ENCODE peak calls at places on chromosomes 1 and 21, in seven cellular contexts. Y, T, F, O, M, C and U are unnamed samples.
A peak's percentile ranks its signal among the peaks of the same experiment; 100 is the strongest.

GRCh38 chr21:28822882-28823335 is 169.8 kb downstream of the LTN1 start:
- DNase-seq in Y (no peak), T (peak; percentile 84), F (no peak), O (no peak), M (no peak), C (no peak), U (no peak)

GRCh38 chr1:119635801-119636390 is 12.2 kb downstream of the ZNF697 start:
- DNase-seq in Y (no peak), T (no peak), F (no peak), O (no peak), M (no peak), C (no peak), U (no peak)

GRCh38 chr1:67134692-67135091 is at the start of gene C1orf141:
- DNase-seq in Y (no peak), T (peak; percentile 39), F (no peak), O (peak; percentile 23), M (no peak), C (no peak), U (peak; percentile 37)

GRCh38 chr1:113792986-113793385 is 19.3 kb downstream of the RSBN1 start:
- DNase-seq in Y (no peak), T (peak; percentile 46), F (no peak), O (no peak), M (no peak), C (no peak), U (no peak)

GRCh38 chr1:167003711-167004110 is 14.6 kb downstream of the MAEL start:
- DNase-seq in Y (no peak), T (no peak), F (no peak), O (no peak), M (no peak), C (no peak), U (no peak)

GRCh38 chr1:46244656-46245371 is 2.7 kb upstream of the RAD54L start:
- DNase-seq in Y (no peak), T (peak; percentile 18), F (peak; percentile 17), O (no peak), M (no peak), C (no peak), U (no peak)

GRCh38 chr21:31198575-31198974 is 145.5 kb downstream of the TIAM1 start:
- DNase-seq in Y (no peak), T (peak; percentile 79), F (peak; percentile 36), O (no peak), M (no peak), C (no peak), U (no peak)

GRCh38 chr1:102174259-102174863 is 177.6 kb upstream of the OLFM3 start:
- DNase-seq in Y (no peak), T (no peak), F (peak; percentile 4), O (no peak), M (no peak), C (no peak), U (peak; percentile 5)

GRCh38 chr1:36924282-36924791 is 110.0 kb downstream of the GRIK3 start:
- DNase-seq in Y (peak; percentile 74), T (peak; percentile 11), F (peak; percentile 9), O (peak; percentile 25), M (no peak), C (no peak), U (peak; percentile 70)

GRCh38 chr1:229597877-229598276 is 28.0 kb downstream of the TAF5L start:
- DNase-seq in Y (no peak), T (peak; percentile 45), F (no peak), O (no peak), M (no peak), C (no peak), U (no peak)

GRCh38 chr1:39082140-39082799 is 56.1 kb downstream of the NDUFS5 start:
- DNase-seq in Y (no peak), T (no peak), F (no peak), O (no peak), M (no peak), C (no peak), U (no peak)

GRCh38 chr1:43913666-43914325 is 19.8 kb upstream of the ARTN start:
- DNase-seq in Y (no peak), T (no peak), F (no peak), O (no peak), M (no peak), C (no peak), U (no peak)

GRCh38 chr1:161932668-161933067 is 91.0 kb downstream of the OLFML2B start:
- DNase-seq in Y (no peak), T (no peak), F (no peak), O (no peak), M (no peak), C (no peak), U (peak; percentile 2)

GRCh38 chr1:152444045-152444444 is 30.0 kb upstream of the CRNN start:
- DNase-seq in Y (no peak), T (no peak), F (no peak), O (no peak), M (no peak), C (no peak), U (no peak)

GRCh38 chr1:156599811-156600210 is 1.5 kb downstream of the GPATCH4 start:
- DNase-seq in Y (peak; percentile 3), T (no peak), F (peak; percentile 66), O (no peak), M (no peak), C (no peak), U (no peak)

DNA sequence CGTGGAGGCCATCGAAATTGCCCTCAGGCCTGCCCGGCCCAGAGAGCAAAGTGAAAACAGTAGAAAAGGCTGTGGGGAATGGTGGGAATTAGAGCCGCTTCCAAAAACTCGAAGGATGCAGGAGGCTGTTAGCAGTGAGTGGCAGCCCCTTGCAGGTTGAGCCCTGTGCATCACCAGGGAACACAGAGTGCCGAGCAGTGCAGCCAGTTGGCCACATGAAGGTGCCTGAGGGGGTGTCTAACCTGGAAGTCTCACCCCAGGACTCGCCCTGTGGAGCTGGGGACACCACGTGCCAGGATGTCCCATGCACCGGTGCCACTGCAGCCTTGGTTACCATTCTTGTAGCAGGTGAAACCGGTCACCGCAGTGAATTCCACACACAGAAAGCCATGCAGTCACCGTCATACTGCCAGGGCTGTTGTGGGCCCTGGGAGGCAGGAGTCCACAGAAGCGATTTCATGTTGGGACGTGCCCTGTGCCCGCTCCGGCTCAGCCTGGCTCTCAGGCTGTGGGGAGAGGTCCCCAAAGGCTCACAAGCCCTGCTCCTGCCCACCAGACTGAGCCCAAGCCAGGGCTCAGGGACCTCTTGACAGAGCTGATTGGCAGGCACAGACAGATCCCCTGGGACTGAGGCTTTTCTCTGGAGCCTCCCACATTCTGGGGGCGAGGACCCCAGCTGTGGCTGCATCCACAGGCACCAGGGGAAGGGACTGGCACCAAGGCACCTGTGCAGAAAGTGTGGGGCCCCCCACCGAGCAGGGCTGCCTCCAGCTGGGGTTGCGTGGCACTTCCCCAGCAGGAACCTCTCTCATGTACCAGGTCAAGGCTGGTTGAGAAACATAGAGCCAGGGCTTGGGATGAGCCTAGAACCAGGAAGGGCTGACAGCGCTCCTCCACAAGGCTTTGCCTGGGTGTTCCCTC is 16.7 kb upstream of the ACTRT2 start:
- DNase-seq in Y (no peak), T (no peak), F (no peak), O (no peak), M (no peak), C (no peak), U (no peak)
- H3K4me1 ChIP-seq in Y (no peaks in the 10 kb centered on the region), T (no peaks in the 10 kb centered on the region), F (no peaks in the 10 kb centered on the region), O (no peaks in the 10 kb centered on the region), M (no peaks in the 10 kb centered on the region), C (no peaks in the 10 kb centered on the region), U (no peaks in the 10 kb centered on the region)

DNA sequence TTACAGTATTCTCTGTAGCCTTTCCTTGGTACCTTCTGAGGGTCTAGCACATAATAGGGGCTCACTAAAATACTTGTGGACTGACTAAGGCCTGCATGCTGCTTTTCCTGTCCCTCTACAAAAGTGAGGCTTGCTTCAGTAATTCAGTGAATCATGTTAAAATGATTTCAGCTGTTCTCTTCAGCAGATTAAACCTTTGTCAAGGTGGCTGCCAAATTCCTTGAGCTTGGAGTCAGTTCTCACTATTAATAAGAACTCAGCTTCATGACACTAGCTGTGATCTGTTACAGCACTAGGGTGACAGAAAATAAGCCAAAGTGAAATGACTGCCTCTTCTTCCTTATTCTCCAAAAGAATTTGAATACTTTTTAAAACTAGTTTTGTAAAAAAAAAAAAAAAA is 128.8 kb downstream of the KCNN3 start:
- DNase-seq in Y (no peak), T (no peak), F (no peak), O (no peak), M (no peak), C (no peak), U (no peak)
- H3K27ac ChIP-seq in Y (no peak overlapping the region), T (no peak overlapping the region), F (no peak overlapping the region), O (no peak overlapping the region), M (no peak overlapping the region), C (peak overlapping the region; percentile 57), U (no peak overlapping the region)

GRCh38 chr1:5481889-5482288 is 510.3 kb downstream of the NPHP4 start:
- DNase-seq in Y (peak; percentile 34), T (no peak), F (peak; percentile 13), O (no peak), M (no peak), C (no peak), U (no peak)
- TF ChIP-seq CTCF in Y (no peak), T (no peak), F (no peak), O (no peak), M (no peak), C (no peak), U (no peak)

GRCh38 chr1:227890451-227891222 is 57.1 kb downstream of the WNT9A start:
- DNase-seq in Y (no peak), T (no peak), F (no peak), O (peak; percentile 12), M (no peak), C (peak; percentile 42), U (no peak)
- H3K4me1 ChIP-seq in Y (no peaks in the 10 kb centered on the region), T (peaks cover 2% of the 10 kb centered on the region), F (peaks cover 6% of the 10 kb centered on the region), O (peaks cover 6% of the 10 kb centered on the region), M (no peaks in the 10 kb centered on the region), C (peaks cover 20% of the 10 kb centered on the region), U (peaks cover 7% of the 10 kb centered on the region)

GRCh38 chr21:44927259-44927586 is 6.5 kb upstream of the ITGB2 start:
- DNase-seq in Y (no peak), T (no peak), F (no peak), O (no peak), M (no peak), C (no peak), U (no peak)

GRCh38 chr21:44923481-44924084 is 2.9 kb upstream of the ITGB2 start:
- DNase-seq in Y (no peak), T (no peak), F (no peak), O (no peak), M (no peak), C (no peak), U (no peak)

GRCh38 chr21:44925027-44925755 is 4.5 kb upstream of the ITGB2 start:
- DNase-seq in Y (no peak), T (peak; percentile 35), F (no peak), O (no peak), M (no peak), C (no peak), U (no peak)

GRCh38 chr21:44926364-44927101 is 5.8 kb upstream of the ITGB2 start:
- DNase-seq in Y (no peak), T (no peak), F (no peak), O (no peak), M (peak; percentile 61), C (no peak), U (no peak)

DNA sequence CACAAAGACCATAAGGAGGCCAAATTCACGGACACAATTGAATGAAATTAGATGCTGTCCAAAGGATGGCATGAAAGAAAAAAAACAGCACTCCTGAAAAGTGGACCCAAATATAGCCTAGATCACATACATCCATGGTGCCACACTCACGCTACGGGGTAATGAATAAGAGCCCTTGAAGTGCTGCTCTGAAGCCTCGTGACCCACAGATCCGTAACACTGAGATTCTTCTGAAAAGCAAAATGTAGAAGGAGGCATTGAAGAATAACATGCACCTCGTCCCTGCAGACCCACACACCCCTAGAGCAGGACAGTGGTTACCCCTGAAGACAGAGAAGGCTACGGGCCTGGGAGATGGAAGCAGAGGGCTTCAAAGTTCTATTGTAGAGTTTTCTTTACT is 3.9 kb upstream of the ITGB2 start:
- DNase-seq in Y (no peak), T (no peak), F (no peak), O (no peak), M (no peak), C (no peak), U (no peak)
- H3K27ac ChIP-seq in Y (no peak overlapping the region), T (no peak overlapping the region), F (peak overlapping the region; percentile 26), O (no peak overlapping the region), M (peak overlapping the region; percentile 84), C (no peak overlapping the region), U (no peak overlapping the region)